ENCODE peak calls at places on chromosomes 1 and 21, in eight cellular contexts. B is stimulated activated CD8-positive, alpha-beta memory T cell treated with anti-CD3 and anti-CD28 coated beads, Interleukin-4, amount 100 ng/mL, for 1 hour; H is GM12865; P is heart left ventricle; M is RWPE1; Y is NCI-H69; E is kidney; I is prostate gland. O is an unnamed sample.
A peak's percentile ranks its signal among the peaks of the same experiment; 100 is the strongest.

GRCh38 chr1:1914101-1914811 is 804 bp upstream of the CALML6 start:
- DNase-seq in B (no peak), Y (no peak), I (no peak), P (peak; percentile 60), H (no peak), M (no peak), E (peak; percentile 59), O (no peak)

GRCh38 chr1:165793951-165794350 is 25.3 kb upstream of the TMCO1 start:
- DNase-seq in Y (no peak), M (no peak), I (no peak), H (no peak), P (no peak), B (no peak), E (no peak), O (no peak)

GRCh38 chr1:231541842-231542241 is 13.4 kb downstream of the TSNAX start:
- DNase-seq in P (no peak), E (no peak), H (no peak), M (no peak), Y (peak; percentile 42), B (no peak), I (no peak), O (no peak)

GRCh38 chr1:21904475-21904724 is 32.7 kb downstream of the HSPG2 start:
- DNase-seq in E (no peak), H (no peak), P (no peak), M (no peak), I (no peak), B (no peak), Y (no peak), O (no peak)

GRCh38 chr21:45607021-45607921 is 36.3 kb upstream of the PCBP3 start:
- DNase-seq in B (no peak), I (no peak), Y (no peak), E (peak; percentile 23), M (peak; percentile 24), P (no peak), H (no peak), O (peak; percentile 49)

GRCh38 chr1:4175566-4176405 is 275.7 kb upstream of the C1orf174 start:
- DNase-seq in E (no peak), M (no peak), H (no peak), I (no peak), Y (no peak), P (no peak), B (no peak), O (no peak)

GRCh38 chr1:214514819-214515383 is 36.5 kb downstream of the PTPN14 start:
- DNase-seq in M (no peak), B (no peak), H (no peak), P (no peak), I (no peak), E (no peak), Y (no peak), O (no peak)

GRCh38 chr1:35539073-35539823 is 18.0 kb downstream of the KIAA0319L start:
- DNase-seq in B (no peak), M (no peak), P (no peak), I (no peak), H (peak; percentile 76), E (no peak), Y (peak; percentile 96), O (no peak)

GRCh38 chr1:201192478-201192804 is 1.8 kb downstream of the IGFN1 start:
- DNase-seq in I (no peak), B (no peak), H (no peak), M (no peak), E (no peak), Y (peak; percentile 84), P (no peak), O (no peak)

GRCh38 chr1:91864017-91864700 is 21.8 kb downstream of the TGFBR3 start:
- DNase-seq in M (peak; percentile 53), B (no peak), E (no peak), Y (no peak), H (peak; percentile 26), P (no peak), I (peak; percentile 57), O (no peak)

GRCh38 chr1:45299981-45300668 is 26.6 kb upstream of the HPDL start:
- DNase-seq in H (peak; percentile 85), I (no peak), P (no peak), E (no peak), M (peak; percentile 59), Y (peak; percentile 74), B (no peak), O (peak; percentile 33)

GRCh38 chr1:173195596-173196088 is 11.5 kb downstream of the TNFSF4 start:
- DNase-seq in M (no peak), I (no peak), P (no peak), B (no peak), Y (no peak), H (peak; percentile 81), E (no peak), O (no peak)

GRCh38 chr1:190436615-190437014 is 41.0 kb downstream of the BRINP3 start:
- DNase-seq in I (no peak), Y (peak; percentile 67), E (no peak), M (peak; percentile 31), B (no peak), P (no peak), H (peak; percentile 44), O (peak; percentile 10)

GRCh38 chr1:159089184-159089791 is 12.7 kb upstream of the AIM2 start:
- DNase-seq in E (no peak), H (peak; percentile 60), P (no peak), M (no peak), I (no peak), B (no peak), Y (no peak), O (no peak)

GRCh38 chr1:108107658-108108057 is 92.5 kb downstream of the SLC25A24 start:
- DNase-seq in M (no peak), E (no peak), B (no peak), I (no peak), Y (no peak), P (no peak), H (no peak), O (peak; percentile 30)

GRCh38 chr1:53175302-53175913 is 21.2 kb upstream of the CPT2 start:
- DNase-seq in P (no peak), B (no peak), E (no peak), M (no peak), I (no peak), Y (peak; percentile 30), H (no peak), O (no peak)

GRCh38 chr1:160474392-160475242 is 48.4 kb downstream of the SLAMF6 start:
- DNase-seq in M (no peak), B (no peak), H (peak; percentile 66), E (no peak), I (no peak), Y (no peak), P (no peak), O (no peak)

GRCh38 chr1:187621961-187622360 is 793.2 kb downstream of the PLA2G4A start:
- DNase-seq in E (no peak), Y (peak; percentile 93), P (no peak), H (peak; percentile 35), M (no peak), B (no peak), I (no peak), O (no peak)

O was measured in Caki2.